ENCODE peak calls at places on chromosome 1, in eight cellular contexts. One of them, this sample, is unnamed.

GRCh38 chr1:71695820-71696219 is 586.5 kb downstream of the NEGR1 start:
- DNase-seq in EL: peak
- DNase-seq in activated CD4-positive, alpha-beta T cell treated with anti-CD3 and anti-CD28 coated beads for 4 hours: no peak
- DNase-seq in fibroblast of pulmonary artery: peak
- DNase-seq in colonic mucosa: no peak
- DNase-seq in CD8-positive, alpha-beta T cell: no peak
- DNase-seq in Caco-2: no peak
- DNase-seq in smooth muscle cell of the brain vasculature: no peak
- DNase-seq in this sample: no peak

GRCh38 chr1:246566808-246567154 is 525 bp downstream of the CNST start:
- DNase-seq in EL: no peak
- DNase-seq in activated CD4-positive, alpha-beta T cell treated with anti-CD3 and anti-CD28 coated beads for 4 hours: peak
- DNase-seq in fibroblast of pulmonary artery: peak
- DNase-seq in colonic mucosa: no peak
- DNase-seq in CD8-positive, alpha-beta T cell: no peak
- DNase-seq in Caco-2: no peak
- DNase-seq in smooth muscle cell of the brain vasculature: no peak
- DNase-seq in this sample: no peak

GRCh38 chr1:27143408-27143807 is 11.5 kb downstream of the SLC9A1 start:
- DNase-seq in EL: no peak
- DNase-seq in activated CD4-positive, alpha-beta T cell treated with anti-CD3 and anti-CD28 coated beads for 4 hours: no peak
- DNase-seq in fibroblast of pulmonary artery: peak
- DNase-seq in colonic mucosa: no peak
- DNase-seq in CD8-positive, alpha-beta T cell: no peak
- DNase-seq in Caco-2: no peak
- DNase-seq in smooth muscle cell of the brain vasculature: no peak
- DNase-seq in this sample: no peak

GRCh38 chr1:35539073-35539823 is 18.0 kb downstream of the KIAA0319L start:
- DNase-seq in EL: peak
- DNase-seq in activated CD4-positive, alpha-beta T cell treated with anti-CD3 and anti-CD28 coated beads for 4 hours: peak
- DNase-seq in fibroblast of pulmonary artery: peak
- DNase-seq in colonic mucosa: no peak
- DNase-seq in CD8-positive, alpha-beta T cell: peak
- DNase-seq in Caco-2: no peak
- DNase-seq in smooth muscle cell of the brain vasculature: no peak
- DNase-seq in this sample: peak

GRCh38 chr1:22540311-22540710 is 23.0 kb upstream of the EPHA8 start:
- DNase-seq in EL: peak
- DNase-seq in activated CD4-positive, alpha-beta T cell treated with anti-CD3 and anti-CD28 coated beads for 4 hours: no peak
- DNase-seq in fibroblast of pulmonary artery: no peak
- DNase-seq in colonic mucosa: no peak
- DNase-seq in CD8-positive, alpha-beta T cell: no peak
- DNase-seq in Caco-2: no peak
- DNase-seq in smooth muscle cell of the brain vasculature: no peak
- DNase-seq in this sample: peak

GRCh38 chr1:119372493-119373086 is 4.0 kb downstream of the HAO2 start:
- DNase-seq in EL: peak
- DNase-seq in activated CD4-positive, alpha-beta T cell treated with anti-CD3 and anti-CD28 coated beads for 4 hours: no peak
- DNase-seq in fibroblast of pulmonary artery: peak
- DNase-seq in colonic mucosa: peak
- DNase-seq in CD8-positive, alpha-beta T cell: no peak
- DNase-seq in Caco-2: peak
- DNase-seq in smooth muscle cell of the brain vasculature: no peak
- DNase-seq in this sample: peak

GRCh38 chr1:152141971-152142584 is 16.9 kb downstream of the RPTN start:
- DNase-seq in EL: peak
- DNase-seq in activated CD4-positive, alpha-beta T cell treated with anti-CD3 and anti-CD28 coated beads for 4 hours: no peak
- DNase-seq in fibroblast of pulmonary artery: peak
- DNase-seq in colonic mucosa: peak
- DNase-seq in CD8-positive, alpha-beta T cell: no peak
- DNase-seq in Caco-2: peak
- DNase-seq in smooth muscle cell of the brain vasculature: peak
- DNase-seq in this sample: peak

GRCh38 chr1:214670098-214670497 is 67.1 kb downstream of the CENPF start:
- DNase-seq in EL: peak
- DNase-seq in activated CD4-positive, alpha-beta T cell treated with anti-CD3 and anti-CD28 coated beads for 4 hours: no peak
- DNase-seq in fibroblast of pulmonary artery: peak
- DNase-seq in colonic mucosa: peak
- DNase-seq in CD8-positive, alpha-beta T cell: no peak
- DNase-seq in Caco-2: no peak
- DNase-seq in smooth muscle cell of the brain vasculature: peak
- DNase-seq in this sample: peak

GRCh38 chr1:173005196-173005864 is 45.4 kb downstream of the TNFSF18 start:
- DNase-seq in EL: no peak
- DNase-seq in activated CD4-positive, alpha-beta T cell treated with anti-CD3 and anti-CD28 coated beads for 4 hours: no peak
- DNase-seq in fibroblast of pulmonary artery: peak
- DNase-seq in colonic mucosa: no peak
- DNase-seq in CD8-positive, alpha-beta T cell: no peak
- DNase-seq in Caco-2: no peak
- DNase-seq in smooth muscle cell of the brain vasculature: no peak
- DNase-seq in this sample: peak

GRCh38 chr1:212030936-212031528 is 4.3 kb downstream of the INTS7 start:
- DNase-seq in EL: peak
- DNase-seq in activated CD4-positive, alpha-beta T cell treated with anti-CD3 and anti-CD28 coated beads for 4 hours: no peak
- DNase-seq in fibroblast of pulmonary artery: peak
- DNase-seq in colonic mucosa: no peak
- DNase-seq in CD8-positive, alpha-beta T cell: no peak
- DNase-seq in Caco-2: no peak
- DNase-seq in smooth muscle cell of the brain vasculature: peak
- DNase-seq in this sample: peak

GRCh38 chr1:33893147-33893830 is 29.4 kb downstream of the HMGB4 start:
- DNase-seq in EL: no peak
- DNase-seq in activated CD4-positive, alpha-beta T cell treated with anti-CD3 and anti-CD28 coated beads for 4 hours: no peak
- DNase-seq in fibroblast of pulmonary artery: peak
- DNase-seq in colonic mucosa: no peak
- DNase-seq in CD8-positive, alpha-beta T cell: no peak
- DNase-seq in Caco-2: no peak
- DNase-seq in smooth muscle cell of the brain vasculature: no peak
- DNase-seq in this sample: peak

GRCh38 chr1:108717774-108718316 is 5.1 kb downstream of the FNDC7 start:
- DNase-seq in EL: no peak
- DNase-seq in activated CD4-positive, alpha-beta T cell treated with anti-CD3 and anti-CD28 coated beads for 4 hours: no peak
- DNase-seq in fibroblast of pulmonary artery: no peak
- DNase-seq in colonic mucosa: no peak
- DNase-seq in CD8-positive, alpha-beta T cell: no peak
- DNase-seq in Caco-2: no peak
- DNase-seq in smooth muscle cell of the brain vasculature: no peak
- DNase-seq in this sample: no peak

GRCh38 chr1:46569116-46569515 is 17.7 kb upstream of the KNCN start:
- DNase-seq in EL: no peak
- DNase-seq in activated CD4-positive, alpha-beta T cell treated with anti-CD3 and anti-CD28 coated beads for 4 hours: no peak
- DNase-seq in fibroblast of pulmonary artery: no peak
- DNase-seq in colonic mucosa: no peak
- DNase-seq in CD8-positive, alpha-beta T cell: no peak
- DNase-seq in Caco-2: no peak
- DNase-seq in smooth muscle cell of the brain vasculature: no peak
- DNase-seq in this sample: no peak

GRCh38 chr1:107551491-107551890 is 410.7 kb downstream of the NTNG1 start:
- DNase-seq in EL: no peak
- DNase-seq in activated CD4-positive, alpha-beta T cell treated with anti-CD3 and anti-CD28 coated beads for 4 hours: no peak
- DNase-seq in fibroblast of pulmonary artery: no peak
- DNase-seq in colonic mucosa: no peak
- DNase-seq in CD8-positive, alpha-beta T cell: no peak
- DNase-seq in Caco-2: no peak
- DNase-seq in smooth muscle cell of the brain vasculature: no peak
- DNase-seq in this sample: no peak

GRCh38 chr1:1371354-1371740 is 3.7 kb downstream of the AURKAIP1 start:
- DNase-seq in EL: no peak
- DNase-seq in activated CD4-positive, alpha-beta T cell treated with anti-CD3 and anti-CD28 coated beads for 4 hours: peak
- DNase-seq in fibroblast of pulmonary artery: no peak
- DNase-seq in colonic mucosa: no peak
- DNase-seq in CD8-positive, alpha-beta T cell: no peak
- DNase-seq in Caco-2: no peak
- DNase-seq in smooth muscle cell of the brain vasculature: no peak
- DNase-seq in this sample: no peak

GRCh38 chr1:42365118-42365517 is 15.5 kb upstream of the RIMKLA start:
- DNase-seq in EL: no peak
- DNase-seq in activated CD4-positive, alpha-beta T cell treated with anti-CD3 and anti-CD28 coated beads for 4 hours: no peak
- DNase-seq in fibroblast of pulmonary artery: no peak
- DNase-seq in colonic mucosa: no peak
- DNase-seq in CD8-positive, alpha-beta T cell: no peak
- DNase-seq in Caco-2: no peak
- DNase-seq in smooth muscle cell of the brain vasculature: no peak
- DNase-seq in this sample: no peak

GRCh38 chr1:68975534-68975933 is 478.7 kb upstream of the DEPDC1 start:
- DNase-seq in EL: no peak
- DNase-seq in activated CD4-positive, alpha-beta T cell treated with anti-CD3 and anti-CD28 coated beads for 4 hours: no peak
- DNase-seq in fibroblast of pulmonary artery: no peak
- DNase-seq in colonic mucosa: no peak
- DNase-seq in CD8-positive, alpha-beta T cell: no peak
- DNase-seq in Caco-2: no peak
- DNase-seq in smooth muscle cell of the brain vasculature: no peak
- DNase-seq in this sample: no peak

GRCh38 chr1:112673589-112674439 is 645 bp upstream of the MOV10 start:
- DNase-seq in EL: peak
- DNase-seq in activated CD4-positive, alpha-beta T cell treated with anti-CD3 and anti-CD28 coated beads for 4 hours: no peak
- DNase-seq in fibroblast of pulmonary artery: peak
- DNase-seq in colonic mucosa: no peak
- DNase-seq in CD8-positive, alpha-beta T cell: no peak
- DNase-seq in Caco-2: no peak
- DNase-seq in smooth muscle cell of the brain vasculature: peak
- DNase-seq in this sample: peak

GRCh38 chr1:218426343-218426657 is 81.2 kb downstream of the TGFB2 start:
- DNase-seq in EL: peak
- DNase-seq in activated CD4-positive, alpha-beta T cell treated with anti-CD3 and anti-CD28 coated beads for 4 hours: no peak
- DNase-seq in fibroblast of pulmonary artery: peak
- DNase-seq in colonic mucosa: no peak
- DNase-seq in CD8-positive, alpha-beta T cell: no peak
- DNase-seq in Caco-2: no peak
- DNase-seq in smooth muscle cell of the brain vasculature: no peak
- DNase-seq in this sample: no peak

GRCh38 chr1:34262454-34262853 is 85.7 kb downstream of the C1orf94 start:
- DNase-seq in EL: no peak
- DNase-seq in activated CD4-positive, alpha-beta T cell treated with anti-CD3 and anti-CD28 coated beads for 4 hours: no peak
- DNase-seq in fibroblast of pulmonary artery: no peak
- DNase-seq in colonic mucosa: no peak
- DNase-seq in CD8-positive, alpha-beta T cell: no peak
- DNase-seq in Caco-2: no peak
- DNase-seq in smooth muscle cell of the brain vasculature: no peak
- DNase-seq in this sample: no peak

GRCh38 chr1:19398309-19398760 is 86.2 kb downstream of the SLC66A1 start:
- DNase-seq in EL: peak
- DNase-seq in activated CD4-positive, alpha-beta T cell treated with anti-CD3 and anti-CD28 coated beads for 4 hours: peak
- DNase-seq in fibroblast of pulmonary artery: peak
- DNase-seq in colonic mucosa: no peak
- DNase-seq in CD8-positive, alpha-beta T cell: no peak
- DNase-seq in Caco-2: no peak
- DNase-seq in smooth muscle cell of the brain vasculature: peak
- DNase-seq in this sample: peak

GRCh38 chr1:248850124-248850523 is 8.8 kb downstream of the ZNF692 start:
- DNase-seq in EL: no peak
- DNase-seq in activated CD4-positive, alpha-beta T cell treated with anti-CD3 and anti-CD28 coated beads for 4 hours: no peak
- DNase-seq in fibroblast of pulmonary artery: no peak
- DNase-seq in colonic mucosa: no peak
- DNase-seq in CD8-positive, alpha-beta T cell: no peak
- DNase-seq in Caco-2: no peak
- DNase-seq in smooth muscle cell of the brain vasculature: no peak
- DNase-seq in this sample: no peak

GRCh38 chr1:40662864-40663263 is 2.6 kb downstream of the RIMS3 start:
- DNase-seq in EL: peak
- DNase-seq in activated CD4-positive, alpha-beta T cell treated with anti-CD3 and anti-CD28 coated beads for 4 hours: no peak
- DNase-seq in fibroblast of pulmonary artery: no peak
- DNase-seq in colonic mucosa: no peak
- DNase-seq in CD8-positive, alpha-beta T cell: no peak
- DNase-seq in Caco-2: no peak
- DNase-seq in smooth muscle cell of the brain vasculature: no peak
- DNase-seq in this sample: peak

GRCh38 chr1:11059166-11059989 is 440 bp downstream of the SRM start:
- DNase-seq in EL: no peak
- DNase-seq in activated CD4-positive, alpha-beta T cell treated with anti-CD3 and anti-CD28 coated beads for 4 hours: no peak
- DNase-seq in fibroblast of pulmonary artery: no peak
- DNase-seq in colonic mucosa: no peak
- DNase-seq in CD8-positive, alpha-beta T cell: no peak
- DNase-seq in Caco-2: no peak
- DNase-seq in smooth muscle cell of the brain vasculature: no peak
- DNase-seq in this sample: peak

GRCh38 chr1:15771836-15772516 is 13.4 kb downstream of the FBLIM1 start:
- DNase-seq in EL: no peak
- DNase-seq in activated CD4-positive, alpha-beta T cell treated with anti-CD3 and anti-CD28 coated beads for 4 hours: no peak
- DNase-seq in fibroblast of pulmonary artery: no peak
- DNase-seq in colonic mucosa: no peak
- DNase-seq in CD8-positive, alpha-beta T cell: no peak
- DNase-seq in Caco-2: no peak
- DNase-seq in smooth muscle cell of the brain vasculature: no peak
- DNase-seq in this sample: no peak

GRCh38 chr1:234226106-234226818 is 147.0 kb upstream of the COA6 start:
- DNase-seq in EL: no peak
- DNase-seq in activated CD4-positive, alpha-beta T cell treated with anti-CD3 and anti-CD28 coated beads for 4 hours: no peak
- DNase-seq in fibroblast of pulmonary artery: no peak
- DNase-seq in colonic mucosa: no peak
- DNase-seq in CD8-positive, alpha-beta T cell: no peak
- DNase-seq in Caco-2: no peak
- DNase-seq in smooth muscle cell of the brain vasculature: no peak
- DNase-seq in this sample: no peak

GRCh38 chr1:115674011-115674410 is 32.2 kb downstream of the VANGL1 start:
- DNase-seq in EL: no peak
- DNase-seq in activated CD4-positive, alpha-beta T cell treated with anti-CD3 and anti-CD28 coated beads for 4 hours: no peak
- DNase-seq in fibroblast of pulmonary artery: no peak
- DNase-seq in colonic mucosa: no peak
- DNase-seq in CD8-positive, alpha-beta T cell: no peak
- DNase-seq in Caco-2: no peak
- DNase-seq in smooth muscle cell of the brain vasculature: no peak
- DNase-seq in this sample: no peak

GRCh38 chr1:66788231-66788939 is 12.7 kb downstream of the INSL5 start:
- DNase-seq in EL: no peak
- DNase-seq in activated CD4-positive, alpha-beta T cell treated with anti-CD3 and anti-CD28 coated beads for 4 hours: peak
- DNase-seq in fibroblast of pulmonary artery: no peak
- DNase-seq in colonic mucosa: no peak
- DNase-seq in CD8-positive, alpha-beta T cell: no peak
- DNase-seq in Caco-2: no peak
- DNase-seq in smooth muscle cell of the brain vasculature: no peak
- DNase-seq in this sample: no peak

GRCh38 chr1:12598914-12599463 is 19.0 kb downstream of the DHRS3 start:
- DNase-seq in EL: no peak
- DNase-seq in activated CD4-positive, alpha-beta T cell treated with anti-CD3 and anti-CD28 coated beads for 4 hours: no peak
- DNase-seq in fibroblast of pulmonary artery: no peak
- DNase-seq in colonic mucosa: peak
- DNase-seq in CD8-positive, alpha-beta T cell: no peak
- DNase-seq in Caco-2: no peak
- DNase-seq in smooth muscle cell of the brain vasculature: no peak
- DNase-seq in this sample: no peak

This sample was measured in EH.